ENCODE peak calls at places on chromosomes 16 and 17, in six cellular contexts. One of them, this sample, is unnamed.
A peak's percentile ranks its signal among the peaks of the same experiment; 100 is the strongest.

GRCh38 chr16:29710227-29711219 is 31.5 kb downstream of the QPRT start:
- DNase-seq in mesendoderm: peak; percentile 88
- DNase-seq in H9: peak; percentile 40
- DNase-seq in IMR-90: peak; percentile 79
- DNase-seq in neuronal stem cell: no peak
- DNase-seq in mesenchymal stem cell: peak; percentile 82
- DNase-seq in this sample: no peak

GRCh38 chr16:87695534-87695933 is 70.3 kb downstream of the KLHDC4 start:
- DNase-seq in neuronal stem cell: no peak
- DNase-seq in mesendoderm: no peak
- DNase-seq in H9: no peak
- DNase-seq in IMR-90: no peak
- DNase-seq in mesenchymal stem cell: no peak
- DNase-seq in this sample: no peak

GRCh38 chr17:72175787-72176515 is 55.1 kb downstream of the SOX9 start:
- DNase-seq in neuronal stem cell: no peak
- DNase-seq in mesenchymal stem cell: no peak
- DNase-seq in H9: no peak
- DNase-seq in mesendoderm: no peak
- DNase-seq in IMR-90: peak; percentile 55
- DNase-seq in this sample: no peak

GRCh38 chr17:15973016-15973415 is 26.5 kb downstream of the ZSWIM7 start:
- DNase-seq in IMR-90: no peak
- DNase-seq in neuronal stem cell: no peak
- DNase-seq in H9: no peak
- DNase-seq in mesenchymal stem cell: no peak
- DNase-seq in mesendoderm: no peak
- DNase-seq in this sample: no peak

GRCh38 chr16:77945126-77945525 is 77.2 kb upstream of the CLEC3A start:
- DNase-seq in neuronal stem cell: no peak
- DNase-seq in H9: no peak
- DNase-seq in mesendoderm: no peak
- DNase-seq in IMR-90: peak; percentile 63
- DNase-seq in mesenchymal stem cell: peak; percentile 54
- DNase-seq in this sample: no peak

GRCh38 chr17:47605006-47605405 is 44.7 kb upstream of the KPNB1 start:
- DNase-seq in neuronal stem cell: no peak
- DNase-seq in H9: no peak
- DNase-seq in IMR-90: peak; percentile 31
- DNase-seq in mesendoderm: no peak
- DNase-seq in mesenchymal stem cell: no peak
- DNase-seq in this sample: no peak

GRCh38 chr17:2688351-2689342 is 22.9 kb downstream of the CLUH start:
- DNase-seq in IMR-90: no peak
- DNase-seq in mesenchymal stem cell: no peak
- DNase-seq in H9: peak; percentile 47
- DNase-seq in mesendoderm: peak; percentile 25
- DNase-seq in neuronal stem cell: no peak
- DNase-seq in this sample: no peak

GRCh38 chr16:68289621-68290329 is 21.0 kb downstream of the SLC7A6OS start:
- DNase-seq in neuronal stem cell: no peak
- DNase-seq in IMR-90: no peak
- DNase-seq in mesendoderm: peak; percentile 32
- DNase-seq in mesenchymal stem cell: no peak
- DNase-seq in H9: no peak
- DNase-seq in this sample: no peak

GRCh38 chr16:27258241-27258734 is 10.3 kb downstream of the NSMCE1 start:
- DNase-seq in H9: no peak
- DNase-seq in mesendoderm: peak; percentile 77
- DNase-seq in neuronal stem cell: no peak
- DNase-seq in mesenchymal stem cell: peak; percentile 60
- DNase-seq in IMR-90: peak; percentile 73
- DNase-seq in this sample: no peak

GRCh38 chr16:85536073-85536410 is 77.1 kb upstream of the GSE1 start:
- DNase-seq in mesenchymal stem cell: no peak
- DNase-seq in H9: no peak
- DNase-seq in IMR-90: no peak
- DNase-seq in neuronal stem cell: no peak
- DNase-seq in mesendoderm: no peak
- DNase-seq in this sample: no peak

GRCh38 chr17:74756891-74757290 is 8.5 kb downstream of the NHERF1 start:
- DNase-seq in mesenchymal stem cell: no peak
- DNase-seq in neuronal stem cell: no peak
- DNase-seq in mesendoderm: no peak
- DNase-seq in IMR-90: no peak
- DNase-seq in H9: no peak
- DNase-seq in this sample: no peak

GRCh38 chr17:74759243-74759801 is 10.9 kb downstream of the NHERF1 start:
- DNase-seq in mesenchymal stem cell: no peak
- DNase-seq in IMR-90: no peak
- DNase-seq in neuronal stem cell: no peak
- DNase-seq in H9: no peak
- DNase-seq in mesendoderm: no peak
- DNase-seq in this sample: no peak

GRCh38 chr17:74758846-74759163 is 10.4 kb downstream of the NHERF1 start:
- DNase-seq in H9: no peak
- DNase-seq in IMR-90: peak; percentile 27
- DNase-seq in mesenchymal stem cell: no peak
- DNase-seq in mesendoderm: no peak
- DNase-seq in neuronal stem cell: no peak
- DNase-seq in this sample: no peak

GRCh38 chr17:74757931-74758845 is 9.8 kb downstream of the NHERF1 start:
- DNase-seq in IMR-90: no peak
- DNase-seq in neuronal stem cell: no peak
- DNase-seq in H9: no peak
- DNase-seq in mesenchymal stem cell: no peak
- DNase-seq in mesendoderm: no peak
- DNase-seq in this sample: no peak

GRCh38 chr17:74757502-74757901 is 9.1 kb downstream of the NHERF1 start:
- DNase-seq in IMR-90: no peak
- DNase-seq in neuronal stem cell: no peak
- DNase-seq in mesendoderm: no peak
- DNase-seq in H9: no peak
- DNase-seq in mesenchymal stem cell: no peak
- DNase-seq in this sample: no peak
- H2AK5ac ChIP-seq in IMR-90: no peak overlapping the region
- H2AK5ac ChIP-seq in neuronal stem cell: peak overlapping the region; percentile 56
- H2AK5ac ChIP-seq in mesendoderm: no peak overlapping the region
- H2AK5ac ChIP-seq in H9: no peak overlapping the region
- H2AK5ac ChIP-seq in mesenchymal stem cell: peak overlapping the region; percentile 89
- H2AK5ac ChIP-seq in this sample: no peak overlapping the region

GRCh38 chr17:51203838-51204237 is 37.6 kb downstream of the NME2 start:
- DNase-seq in H9: no peak
- DNase-seq in IMR-90: no peak
- DNase-seq in mesendoderm: no peak
- DNase-seq in neuronal stem cell: no peak
- DNase-seq in mesenchymal stem cell: no peak
- DNase-seq in this sample: no peak

GRCh38 chr17:51200846-51201245 is 34.6 kb downstream of the NME2 start:
- DNase-seq in IMR-90: no peak
- DNase-seq in mesenchymal stem cell: no peak
- DNase-seq in H9: no peak
- DNase-seq in mesendoderm: no peak
- DNase-seq in neuronal stem cell: no peak
- DNase-seq in this sample: no peak

GRCh38 chr17:51197754-51198153 is 31.5 kb downstream of the NME2 start:
- DNase-seq in neuronal stem cell: no peak
- DNase-seq in mesenchymal stem cell: no peak
- DNase-seq in H9: no peak
- DNase-seq in mesendoderm: no peak
- DNase-seq in IMR-90: no peak
- DNase-seq in this sample: no peak

GRCh38 chr17:51200295-51200694 is 34.1 kb downstream of the NME2 start:
- DNase-seq in H9: no peak
- DNase-seq in IMR-90: no peak
- DNase-seq in mesenchymal stem cell: no peak
- DNase-seq in neuronal stem cell: no peak
- DNase-seq in mesendoderm: no peak
- DNase-seq in this sample: no peak
- H3K18ac ChIP-seq in H9: no peak overlapping the region
- H3K18ac ChIP-seq in IMR-90: no peak overlapping the region
- H3K18ac ChIP-seq in mesenchymal stem cell: no peak overlapping the region
- H3K18ac ChIP-seq in neuronal stem cell: no peak overlapping the region
- H3K18ac ChIP-seq in mesendoderm: no peak overlapping the region
- H3K18ac ChIP-seq in this sample: no peak overlapping the region

GRCh38 chr17:49013311-49014205 is 16.4 kb downstream of the IGF2BP1 start:
- DNase-seq in neuronal stem cell: peak; percentile 90
- DNase-seq in mesenchymal stem cell: peak; percentile 57
- DNase-seq in IMR-90: no peak
- DNase-seq in H9: peak; percentile 94
- DNase-seq in mesendoderm: peak; percentile 94
- DNase-seq in this sample: peak; percentile 90
- H2AK5ac ChIP-seq in neuronal stem cell: peak overlapping the region; percentile 95
- H2AK5ac ChIP-seq in mesenchymal stem cell: peak overlapping the region; percentile 15
- H2AK5ac ChIP-seq in IMR-90: peak overlapping the region; percentile 68
- H2AK5ac ChIP-seq in H9: no peak overlapping the region
- H2AK5ac ChIP-seq in mesendoderm: no peak overlapping the region
- H2AK5ac ChIP-seq in this sample: peak overlapping the region; percentile 24

DNA sequence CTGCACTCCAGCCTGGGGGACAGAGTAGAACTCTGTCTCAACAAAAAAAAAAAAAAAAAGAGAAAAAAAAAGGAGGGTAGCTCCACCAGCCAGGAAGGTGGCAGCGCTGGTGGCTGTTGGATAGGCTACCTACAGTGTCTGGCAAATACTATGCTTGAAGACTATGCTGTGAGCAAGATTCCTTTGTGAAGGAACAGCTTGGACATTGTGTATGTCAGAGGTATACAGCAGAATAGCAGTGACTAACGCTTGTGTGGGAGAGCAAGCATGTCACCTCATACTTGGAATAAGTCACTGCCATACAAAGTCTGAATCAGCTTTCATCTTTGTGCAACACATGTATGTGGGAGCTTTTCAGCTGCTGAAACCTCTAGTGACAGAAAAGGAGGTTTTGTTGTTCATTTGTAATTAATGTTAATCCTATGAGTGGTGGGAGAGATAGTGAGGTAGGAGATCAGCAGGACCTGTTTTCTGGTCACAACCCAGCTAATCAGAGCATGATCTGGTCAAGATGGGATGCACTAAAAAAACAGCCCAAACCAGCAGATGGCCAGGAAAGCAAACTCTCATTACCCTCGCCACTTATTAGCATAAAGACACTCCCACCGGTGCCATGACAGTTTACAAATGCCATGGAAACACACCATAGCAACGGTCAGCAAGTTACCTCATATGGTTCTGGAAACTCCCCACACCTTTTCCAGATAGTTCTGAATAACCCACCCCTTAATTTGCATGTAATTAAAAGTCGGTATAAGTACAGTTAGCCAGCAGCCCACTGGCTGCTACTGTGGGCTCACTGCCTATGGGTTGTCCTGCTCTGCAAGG is 6.8 kb upstream of the ITGAD start:
- DNase-seq in IMR-90: peak; percentile 72
- DNase-seq in neuronal stem cell: no peak
- DNase-seq in mesenchymal stem cell: peak; percentile 1
- DNase-seq in mesendoderm: peak; percentile 78
- DNase-seq in H9: no peak
- DNase-seq in this sample: no peak
- H3K18ac ChIP-seq in IMR-90: no peak overlapping the region
- H3K18ac ChIP-seq in neuronal stem cell: no peak overlapping the region
- H3K18ac ChIP-seq in mesenchymal stem cell: no peak overlapping the region
- H3K18ac ChIP-seq in mesendoderm: no peak overlapping the region
- H3K18ac ChIP-seq in H9: peak overlapping the region; percentile 11
- H3K18ac ChIP-seq in this sample: no peak overlapping the region

GRCh38 chr17:74217036-74217725 is 3.8 kb downstream of the TTYH2 start:
- DNase-seq in mesendoderm: no peak
- DNase-seq in neuronal stem cell: no peak
- DNase-seq in IMR-90: no peak
- DNase-seq in H9: no peak
- DNase-seq in mesenchymal stem cell: no peak
- DNase-seq in this sample: no peak
- H2AK5ac ChIP-seq in mesendoderm: no peak overlapping the region
- H2AK5ac ChIP-seq in neuronal stem cell: peak overlapping the region; percentile 11
- H2AK5ac ChIP-seq in IMR-90: no peak overlapping the region
- H2AK5ac ChIP-seq in H9: no peak overlapping the region
- H2AK5ac ChIP-seq in mesenchymal stem cell: no peak overlapping the region
- H2AK5ac ChIP-seq in this sample: no peak overlapping the region

DNA sequence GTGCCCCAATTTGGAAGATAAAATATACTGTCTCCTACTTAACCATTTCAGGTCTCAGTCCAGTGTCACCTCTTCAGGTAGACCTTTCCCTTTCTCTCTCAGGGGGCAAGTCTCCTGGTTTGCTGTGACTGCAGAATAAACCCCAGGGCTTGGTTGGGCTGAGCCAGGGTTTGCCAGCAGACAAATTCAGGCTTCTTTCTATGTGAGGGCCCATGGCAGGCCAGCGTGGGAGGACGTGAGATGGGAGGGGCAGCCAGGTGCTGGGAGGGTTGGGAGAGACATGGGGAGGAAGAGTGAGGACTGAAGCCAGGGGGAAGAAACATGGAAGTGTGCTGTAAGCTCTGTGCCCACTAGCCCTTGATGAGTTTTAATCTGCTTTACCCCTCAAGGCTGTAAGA is 163.2 kb downstream of the SPECC1 start:
- DNase-seq in IMR-90: no peak
- DNase-seq in mesendoderm: peak; percentile 50
- DNase-seq in mesenchymal stem cell: no peak
- DNase-seq in neuronal stem cell: no peak
- DNase-seq in H9: peak; percentile 53
- DNase-seq in this sample: no peak
- H3K18ac ChIP-seq in IMR-90: peak overlapping the region; percentile 69
- H3K18ac ChIP-seq in mesendoderm: no peak overlapping the region
- H3K18ac ChIP-seq in mesenchymal stem cell: peak overlapping the region; percentile 91
- H3K18ac ChIP-seq in neuronal stem cell: peak overlapping the region; percentile 49
- H3K18ac ChIP-seq in H9: no peak overlapping the region
- H3K18ac ChIP-seq in this sample: no peak overlapping the region

DNA sequence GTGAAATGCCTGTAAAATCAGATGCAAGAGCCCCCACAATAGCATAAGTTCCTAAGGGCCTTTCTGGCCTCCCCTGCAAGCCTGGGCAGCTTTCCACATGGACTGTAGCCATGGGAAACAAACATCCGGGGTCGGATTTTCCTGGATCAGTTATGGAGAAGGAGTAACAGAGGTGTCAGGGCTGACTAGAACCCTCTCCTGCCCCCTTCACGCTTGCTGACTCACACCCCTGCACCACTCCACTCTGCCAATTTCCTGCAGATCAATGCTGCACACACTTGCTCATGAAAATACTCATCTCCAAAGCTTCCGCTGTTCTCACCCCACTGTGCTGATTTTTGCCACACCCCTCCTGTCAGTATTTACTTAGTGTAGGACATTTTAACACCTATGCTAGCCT is 258.5 kb downstream of the CBLN1 start:
- DNase-seq in H9: no peak
- DNase-seq in IMR-90: peak; percentile 39
- DNase-seq in neuronal stem cell: no peak
- DNase-seq in mesenchymal stem cell: no peak
- DNase-seq in mesendoderm: no peak
- DNase-seq in this sample: no peak
- H2AK5ac ChIP-seq in H9: no peak overlapping the region
- H2AK5ac ChIP-seq in IMR-90: no peak overlapping the region
- H2AK5ac ChIP-seq in neuronal stem cell: no peak overlapping the region
- H2AK5ac ChIP-seq in mesenchymal stem cell: no peak overlapping the region
- H2AK5ac ChIP-seq in mesendoderm: no peak overlapping the region
- H2AK5ac ChIP-seq in this sample: peak overlapping the region; percentile 46

GRCh38 chr17:77451271-77451893 is 310.6 kb downstream of the SEC14L1 start:
- DNase-seq in H9: peak; percentile 95
- DNase-seq in mesendoderm: peak; percentile 94
- DNase-seq in IMR-90: peak; percentile 69
- DNase-seq in mesenchymal stem cell: peak; percentile 83
- DNase-seq in neuronal stem cell: peak; percentile 92
- DNase-seq in this sample: peak; percentile 71
- H3K18ac ChIP-seq in H9: peak overlapping the region; percentile 64
- H3K18ac ChIP-seq in mesendoderm: peak overlapping the region; percentile 61
- H3K18ac ChIP-seq in IMR-90: peak overlapping the region; percentile 6
- H3K18ac ChIP-seq in mesenchymal stem cell: peak overlapping the region; percentile 95
- H3K18ac ChIP-seq in neuronal stem cell: peak overlapping the region; percentile 98
- H3K18ac ChIP-seq in this sample: peak overlapping the region; percentile 90

This sample was measured in H1.